ENCODE peak calls at places on chromosomes 7 and 10, in six cellular contexts. X is H7; U is nephron progenitor cell; F is lower leg skin; S is CD8-positive, alpha-beta memory T cell; E is tibial nerve. G is an unnamed sample.
A peak's percentile ranks its signal among the peaks of the same experiment; 100 is the strongest.

GRCh38 chr10:17067549-17068264 is 61.9 kb downstream of the CUBN start:
- DNase-seq in X (no peak), U (no peak), F (no peak), S (no peak), E (no peak), G (no peak)

GRCh38 chr7:105177026-105177425 is 163.0 kb downstream of the KMT2E start:
- DNase-seq in X (no peak), U (no peak), F (no peak), S (no peak), E (no peak), G (no peak)

GRCh38 chr7:22251284-22251683 is 105.7 kb downstream of the RAPGEF5 start:
- DNase-seq in X (no peak), U (no peak), F (no peak), S (no peak), E (no peak), G (no peak)

GRCh38 chr7:2876031-2876862 is 32.1 kb upstream of the GNA12 start:
- DNase-seq in X (peak; percentile 68), U (no peak), F (no peak), S (no peak), E (no peak), G (no peak)

GRCh38 chr7:2613926-2614613 is 17.7 kb upstream of the TTYH3 start:
- DNase-seq in X (no peak), U (no peak), F (no peak), S (no peak), E (no peak), G (peak; percentile 74)

GRCh38 chr7:82442492-82443043 is 1.0 kb downstream of the CACNA2D1 start:
- DNase-seq in X (peak; percentile 28), U (peak; percentile 44), F (no peak), S (no peak), E (no peak), G (no peak)

GRCh38 chr10:60155945-60156683 is 233.6 kb downstream of the ANK3 start:
- DNase-seq in X (no peak), U (no peak), F (no peak), S (no peak), E (no peak), G (no peak)

GRCh38 chr10:128604025-128604424 is 477.8 kb upstream of the MKI67 start:
- DNase-seq in X (no peak), U (no peak), F (no peak), S (no peak), E (no peak), G (no peak)

GRCh38 chr7:26681819-26682418 is 182.5 kb downstream of the SKAP2 start:
- DNase-seq in X (no peak), U (no peak), F (no peak), S (no peak), E (no peak), G (no peak)

GRCh38 chr7:44307301-44307900 is 18.0 kb downstream of the CAMK2B start:
- DNase-seq in X (peak; percentile 76), U (peak; percentile 48), F (peak; percentile 64), S (no peak), E (no peak), G (peak; percentile 38)

GRCh38 chr10:46296629-46297275 is 10.0 kb downstream of the ANTXRL start:
- DNase-seq in X (no peak), U (no peak), F (peak; percentile 69), S (no peak), E (no peak), G (peak; percentile 36)

GRCh38 chr7:41979834-41980307 is 257.1 kb downstream of the GLI3 start:
- DNase-seq in X (peak; percentile 46), U (peak; percentile 28), F (no peak), S (no peak), E (no peak), G (no peak)

GRCh38 chr10:2081501-2081900 is 344.2 kb upstream of the ADARB2 start:
- DNase-seq in X (peak; percentile 78), U (no peak), F (no peak), S (no peak), E (no peak), G (no peak)

GRCh38 chr7:84546403-84546802 is 351.8 kb upstream of the SEMA3A start:
- DNase-seq in X (no peak), U (no peak), F (no peak), S (no peak), E (no peak), G (no peak)

GRCh38 chr7:3984456-3984855 is 683.4 kb downstream of the SDK1 start:
- DNase-seq in X (no peak), U (no peak), F (no peak), S (no peak), E (no peak), G (no peak)

GRCh38 chr7:79598351-79598750 is 144.9 kb upstream of the MAGI2 start:
- DNase-seq in X (no peak), U (no peak), F (no peak), S (no peak), E (no peak), G (no peak)

GRCh38 chr7:130492519-130493274 is 812 bp downstream of the MEST start:
- DNase-seq in X (peak; percentile 20), U (no peak), F (no peak), S (no peak), E (no peak), G (no peak)

GRCh38 chr7:151682831-151683614 is 163.3 kb upstream of the RHEB start:
- DNase-seq in X (peak; percentile 37), U (no peak), F (no peak), S (no peak), E (no peak), G (no peak)

GRCh38 chr10:61733358-61733940 is 70.7 kb downstream of the CABCOCO1 start:
- DNase-seq in X (peak; percentile 19), U (peak; percentile 26), F (no peak), S (no peak), E (no peak), G (no peak)

GRCh38 chr10:112083526-112083925 is 100.0 kb downstream of the GPAM start:
- DNase-seq in X (no peak), U (no peak), F (no peak), S (no peak), E (no peak), G (no peak)

GRCh38 chr10:127163632-127164031 is 32.8 kb downstream of the INSYN2A start:
- DNase-seq in X (no peak), U (no peak), F (no peak), S (no peak), E (no peak), G (no peak)

GRCh38 chr10:88282876-88283275 is 300.2 kb downstream of the RNLS start:
- DNase-seq in X (no peak), U (no peak), F (no peak), S (no peak), E (no peak), G (no peak)

GRCh38 chr10:3806603-3807002 is 21.6 kb upstream of the KLF6 start:
- DNase-seq in X (no peak), U (no peak), F (no peak), S (no peak), E (no peak), G (no peak)

GRCh38 chr7:16712916-16713315 is 40.6 kb upstream of the TSPAN13 start:
- DNase-seq in X (no peak), U (no peak), F (no peak), S (no peak), E (no peak), G (no peak)

GRCh38 chr7:157789094-157789493 is 452.3 kb downstream of the DNAJB6 start:
- DNase-seq in X (no peak), U (no peak), F (no peak), S (no peak), E (no peak), G (no peak)

GRCh38 chr10:48478980-48479811 is 125.7 kb downstream of the ARHGAP22 start:
- DNase-seq in X (no peak), U (no peak), F (peak; percentile 82), S (no peak), E (no peak), G (no peak)

G was measured in breast epithelium.